ENCODE peak calls at places on chromosomes 5 and 9, in nine cellular contexts. Q, O, J, B, A, R, X, C and F are unnamed samples.

GRCh38 chr9:133930046-133931015 is 61.8 kb downstream of the VAV2 start:
- DNase-seq in R (no peak), A (no peak), J (no peak), Q (no peak), B (no peak), O (no peak), C (no peak), X (no peak), F (no peak)

GRCh38 chr5:149024477-149024876 is 38.4 kb downstream of the SH3TC2 start:
- DNase-seq in C (no peak), O (peak; percentile 21), Q (peak; percentile 33), A (peak; percentile 95), R (no peak), X (no peak), B (no peak), J (no peak), F (no peak)

GRCh38 chr5:128329542-128329941 is 208.5 kb downstream of the FBN2 start:
- DNase-seq in C (no peak), X (no peak), O (no peak), R (no peak), J (no peak), A (no peak), Q (no peak), B (no peak), F (no peak)

GRCh38 chr5:58286741-58287140 is 173.1 kb downstream of the PLK2 start:
- DNase-seq in X (no peak), Q (no peak), R (no peak), A (no peak), B (no peak), C (no peak), O (no peak), J (no peak), F (no peak)

GRCh38 chr5:11931638-11932037 is 27.4 kb upstream of the CTNND2 start:
- DNase-seq in X (no peak), O (no peak), C (no peak), Q (no peak), B (no peak), J (no peak), A (no peak), R (no peak), F (no peak)

GRCh38 chr5:73783823-73784222 is 157.8 kb downstream of the ARHGEF28 start:
- DNase-seq in R (no peak), O (no peak), J (no peak), A (peak; percentile 35), C (peak; percentile 45), B (peak; percentile 2), X (no peak), Q (peak; percentile 65), F (peak; percentile 23)

GRCh38 chr5:102561894-102562760 is 63.3 kb upstream of the SLCO6A1 start:
- DNase-seq in X (peak; percentile 48), B (peak; percentile 16), R (peak; percentile 10), A (peak; percentile 71), O (peak; percentile 18), J (no peak), Q (peak; percentile 48), C (peak; percentile 74), F (peak; percentile 24)

GRCh38 chr5:13350754-13351153 is 593.7 kb downstream of the DNAH5 start:
- DNase-seq in Q (peak; percentile 33), C (no peak), R (no peak), A (peak; percentile 52), B (no peak), X (no peak), O (no peak), J (no peak), F (no peak)

GRCh38 chr5:136674178-136674577 is 308.8 kb upstream of the TRPC7 start:
- DNase-seq in R (no peak), Q (no peak), O (no peak), A (no peak), B (no peak), C (no peak), X (no peak), J (no peak), F (no peak)

GRCh38 chr5:159884917-159885620 is 31.2 kb upstream of the ADRA1B start:
- DNase-seq in O (no peak), J (no peak), B (no peak), Q (peak; percentile 79), R (no peak), X (no peak), C (no peak), A (no peak), F (no peak)

GRCh38 chr9:97394881-97395280 is 17.0 kb upstream of the TDRD7 start:
- DNase-seq in R (no peak), Q (no peak), A (no peak), X (no peak), C (no peak), B (no peak), J (no peak), O (no peak), F (no peak)

GRCh38 chr9:97396256-97396655 is 15.6 kb upstream of the TDRD7 start:
- DNase-seq in B (no peak), X (no peak), C (no peak), R (no peak), A (no peak), O (no peak), Q (no peak), J (no peak), F (no peak)

GRCh38 chr9:97398999-97399758 is 12.7 kb upstream of the TDRD7 start:
- DNase-seq in A (peak; percentile 92), B (no peak), X (peak; percentile 73), R (peak; percentile 89), O (peak; percentile 91), Q (peak; percentile 87), J (peak; percentile 82), C (peak; percentile 87), F (peak; percentile 62)

GRCh38 chr9:97397220-97397619 is 14.7 kb upstream of the TDRD7 start:
- DNase-seq in J (no peak), X (no peak), A (peak; percentile 62), C (no peak), R (no peak), B (no peak), Q (peak; percentile 76), O (no peak), F (peak; percentile 41)

GRCh38 chr9:97395745-97396144 is 16.2 kb upstream of the TDRD7 start:
- DNase-seq in B (no peak), Q (no peak), A (no peak), O (no peak), J (no peak), X (no peak), C (no peak), R (no peak), F (no peak)
- H3K4me1 ChIP-seq in B (no peaks in the 10 kb centered on the region), Q (peaks cover 3% of the 10 kb centered on the region), A (peaks cover 18% of the 10 kb centered on the region), O (peaks cover 6% of the 10 kb centered on the region), J (peaks cover 3% of the 10 kb centered on the region), X (peaks cover 10% of the 10 kb centered on the region), C (no peaks in the 10 kb centered on the region), R (peaks cover 5% of the 10 kb centered on the region), F (peaks cover 14% of the 10 kb centered on the region)

GRCh38 chr5:116911074-116911473 is 336.5 kb upstream of the SEMA6A start:
- DNase-seq in B (peak; percentile 52), C (peak; percentile 76), X (no peak), A (no peak), J (no peak), Q (no peak), O (no peak), R (no peak), F (no peak)

GRCh38 chr5:116914869-116915504 is 340.4 kb upstream of the SEMA6A start:
- DNase-seq in R (no peak), O (no peak), J (no peak), X (no peak), A (no peak), Q (no peak), B (no peak), C (no peak), F (no peak)
- H3K9me2 ChIP-seq in R (no peaks in the 10 kb centered on the region), O (no peaks in the 10 kb centered on the region), J (no peaks in the 10 kb centered on the region), X (no peaks in the 10 kb centered on the region), A (no peaks in the 10 kb centered on the region), Q (no peaks in the 10 kb centered on the region), B (no peaks in the 10 kb centered on the region), C (no peaks in the 10 kb centered on the region), F (no peaks in the 10 kb centered on the region)

GRCh38 chr5:141421489-141421855 is 621 bp downstream of the PCDHGA11 start:
- DNase-seq in A (no peak), J (no peak), Q (peak; percentile 60), C (no peak), X (no peak), O (no peak), B (no peak), R (no peak), F (no peak)
- H3K9me3 ChIP-seq in A (no peaks in the 10 kb centered on the region), J (peaks cover 23% of the 10 kb centered on the region), Q (no peaks in the 10 kb centered on the region), C (peaks cover 16% of the 10 kb centered on the region), X (peaks cover 22% of the 10 kb centered on the region), O (no peaks in the 10 kb centered on the region), B (no peaks in the 10 kb centered on the region), R (peaks cover 77% of the 10 kb centered on the region), F (no peaks in the 10 kb centered on the region)

GRCh38 chr9:36141761-36142160 is 5.2 kb downstream of the GLIPR2 start:
- DNase-seq in O (no peak), X (no peak), Q (no peak), C (peak; percentile 5), A (no peak), R (no peak), B (no peak), J (no peak), F (no peak)

GRCh38 chr9:36141288-36141687 is 4.8 kb downstream of the GLIPR2 start:
- DNase-seq in O (peak; percentile 70), R (no peak), X (no peak), C (peak; percentile 22), J (peak; percentile 54), A (peak; percentile 79), B (no peak), Q (peak; percentile 66), F (no peak)

GRCh38 chr9:36138901-36139300 is 2.4 kb downstream of the GLIPR2 start:
- DNase-seq in C (peak; percentile 31), J (no peak), O (no peak), X (no peak), Q (no peak), R (no peak), B (no peak), A (no peak), F (no peak)

GRCh38 chr9:36138496-36138895 is 2.0 kb downstream of the GLIPR2 start:
- DNase-seq in B (no peak), J (no peak), C (peak; percentile 6), R (no peak), O (no peak), X (no peak), Q (no peak), A (no peak), F (no peak)

DNA sequence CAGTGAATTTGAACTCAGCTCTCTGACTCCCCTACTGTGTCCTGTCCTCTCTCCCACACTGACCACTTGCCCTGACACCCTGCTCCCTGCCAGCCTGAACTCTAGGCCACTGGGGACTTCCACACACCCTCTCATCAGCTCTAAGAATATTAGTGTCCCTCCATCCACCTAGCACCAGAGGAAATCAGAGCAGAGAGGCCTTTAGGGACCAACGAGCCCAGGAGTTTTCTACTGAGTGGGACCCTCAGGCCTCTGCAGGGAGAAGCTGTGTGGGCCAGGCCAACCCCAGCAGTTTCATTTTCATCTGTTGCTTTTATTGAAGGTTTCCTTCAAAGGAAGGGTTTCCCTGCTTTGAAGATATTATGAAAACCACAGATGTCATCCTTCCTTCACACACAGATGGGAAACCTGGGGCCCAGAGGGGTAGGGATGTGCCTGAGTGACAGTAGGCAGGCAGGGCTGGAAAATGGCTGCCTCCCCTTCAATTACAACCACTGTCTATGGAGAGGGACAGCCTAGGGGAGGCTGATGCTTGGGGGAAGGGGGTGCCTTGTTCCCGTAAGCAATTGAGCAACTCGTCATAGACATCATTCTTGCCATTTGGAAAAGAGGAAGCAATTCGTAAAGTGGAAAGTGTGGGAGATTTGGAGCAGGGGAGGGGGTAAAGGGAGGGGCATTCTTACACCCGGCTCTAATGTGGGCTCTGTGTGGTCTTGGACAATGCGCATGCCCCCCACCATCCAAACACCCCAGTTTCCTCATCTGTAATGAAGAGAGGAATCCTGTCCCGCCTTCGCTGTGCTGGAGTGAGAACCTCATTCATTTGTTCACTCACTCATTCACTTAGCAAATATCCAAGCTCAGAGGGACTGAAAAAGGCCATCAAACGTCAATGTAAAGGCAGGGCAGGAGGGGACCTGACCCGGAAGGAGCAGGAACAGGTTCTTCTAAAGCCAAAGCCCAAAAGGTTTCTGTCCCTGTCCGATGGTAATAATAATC is 3.9 kb downstream of the GLIPR2 start:
- DNase-seq in R (no peak), J (no peak), X (no peak), O (no peak), Q (no peak), C (peak; percentile 36), B (no peak), A (no peak), F (peak; percentile 61)
- H3K4me1 ChIP-seq in R (peaks cover 11% of the 10 kb centered on the region), J (no peaks in the 10 kb centered on the region), X (peaks cover 20% of the 10 kb centered on the region), O (peaks cover 17% of the 10 kb centered on the region), Q (peaks cover 6% of the 10 kb centered on the region), C (peaks cover 21% of the 10 kb centered on the region), B (peaks cover 20% of the 10 kb centered on the region), A (peaks cover 23% of the 10 kb centered on the region), F (peaks cover 62% of the 10 kb centered on the region)